ENCODE peak calls at places on chromosomes 4 and X, in nine cellular contexts. One of them, this sample, is unnamed.

GRCh38 chr4:42892413-42892812 is at the start of gene GRXCR1:
- DNase-seq in upper lobe of right lung: no peak
- DNase-seq in lower leg skin: no peak
- DNase-seq in endodermal cell: no peak
- DNase-seq in mesothelial cell of epicardium: no peak
- DNase-seq in fibroblast of lung: no peak
- DNase-seq in fibroblast of the aortic adventitia: no peak
- DNase-seq in GM12864: no peak
- DNase-seq in pancreas: no peak
- DNase-seq in this sample: no peak

GRCh38 chrX:97666890-97667289 is 783.2 kb downstream of the RPA4 start:
- DNase-seq in upper lobe of right lung: no peak
- DNase-seq in lower leg skin: no peak
- DNase-seq in endodermal cell: no peak
- DNase-seq in mesothelial cell of epicardium: no peak
- DNase-seq in fibroblast of lung: no peak
- DNase-seq in fibroblast of the aortic adventitia: no peak
- DNase-seq in GM12864: no peak
- DNase-seq in pancreas: no peak
- DNase-seq in this sample: no peak

GRCh38 chr4:185587444-185588161 is 52.3 kb upstream of the PDLIM3 start:
- DNase-seq in upper lobe of right lung: no peak
- DNase-seq in lower leg skin: peak; percentile 89
- DNase-seq in endodermal cell: peak; percentile 89
- DNase-seq in mesothelial cell of epicardium: no peak
- DNase-seq in fibroblast of lung: peak; percentile 53
- DNase-seq in fibroblast of the aortic adventitia: no peak
- DNase-seq in GM12864: peak; percentile 82
- DNase-seq in pancreas: no peak
- DNase-seq in this sample: peak; percentile 68

GRCh38 chr4:123939621-123940020 is 543.0 kb downstream of the SPRY1 start:
- DNase-seq in upper lobe of right lung: no peak
- DNase-seq in lower leg skin: no peak
- DNase-seq in endodermal cell: no peak
- DNase-seq in mesothelial cell of epicardium: no peak
- DNase-seq in fibroblast of lung: peak; percentile 85
- DNase-seq in fibroblast of the aortic adventitia: peak; percentile 63
- DNase-seq in GM12864: no peak
- DNase-seq in pancreas: no peak
- DNase-seq in this sample: peak; percentile 88

GRCh38 chrX:150486011-150486410 is 82.4 kb upstream of the MTM1 start:
- DNase-seq in upper lobe of right lung: no peak
- DNase-seq in lower leg skin: no peak
- DNase-seq in endodermal cell: peak; percentile 79
- DNase-seq in mesothelial cell of epicardium: no peak
- DNase-seq in fibroblast of lung: peak; percentile 69
- DNase-seq in fibroblast of the aortic adventitia: peak; percentile 66
- DNase-seq in GM12864: no peak
- DNase-seq in pancreas: no peak
- DNase-seq in this sample: peak; percentile 59

GRCh38 chrX:9676311-9676710 is 89.3 kb downstream of the GPR143 start:
- DNase-seq in upper lobe of right lung: no peak
- DNase-seq in lower leg skin: no peak
- DNase-seq in endodermal cell: no peak
- DNase-seq in mesothelial cell of epicardium: no peak
- DNase-seq in fibroblast of lung: peak; percentile 15
- DNase-seq in fibroblast of the aortic adventitia: peak; percentile 73
- DNase-seq in GM12864: no peak
- DNase-seq in pancreas: no peak
- DNase-seq in this sample: no peak

GRCh38 chr4:144355809-144356757 is 215.6 kb upstream of the GYPA start:
- DNase-seq in upper lobe of right lung: no peak
- DNase-seq in lower leg skin: no peak
- DNase-seq in endodermal cell: peak; percentile 72
- DNase-seq in mesothelial cell of epicardium: no peak
- DNase-seq in fibroblast of lung: peak; percentile 94
- DNase-seq in fibroblast of the aortic adventitia: peak; percentile 84
- DNase-seq in GM12864: peak; percentile 60
- DNase-seq in pancreas: peak; percentile 41
- DNase-seq in this sample: peak; percentile 78

GRCh38 chrX:41868392-41868977 is 54.9 kb downstream of the CASK start:
- DNase-seq in upper lobe of right lung: no peak
- DNase-seq in lower leg skin: no peak
- DNase-seq in endodermal cell: no peak
- DNase-seq in mesothelial cell of epicardium: no peak
- DNase-seq in fibroblast of lung: no peak
- DNase-seq in fibroblast of the aortic adventitia: no peak
- DNase-seq in GM12864: no peak
- DNase-seq in pancreas: no peak
- DNase-seq in this sample: no peak

GRCh38 chrX:155768036-155768769 is 112.9 kb upstream of the VAMP7 start:
- DNase-seq in upper lobe of right lung: no peak
- DNase-seq in lower leg skin: no peak
- DNase-seq in endodermal cell: no peak
- DNase-seq in mesothelial cell of epicardium: no peak
- DNase-seq in fibroblast of lung: peak; percentile 62
- DNase-seq in fibroblast of the aortic adventitia: peak; percentile 20
- DNase-seq in GM12864: no peak
- DNase-seq in pancreas: no peak
- DNase-seq in this sample: peak; percentile 35

GRCh38 chrX:97267376-97267775 is 383.7 kb downstream of the RPA4 start:
- DNase-seq in upper lobe of right lung: no peak
- DNase-seq in lower leg skin: no peak
- DNase-seq in endodermal cell: no peak
- DNase-seq in mesothelial cell of epicardium: no peak
- DNase-seq in fibroblast of lung: peak; percentile 15
- DNase-seq in fibroblast of the aortic adventitia: peak; percentile 4
- DNase-seq in GM12864: no peak
- DNase-seq in pancreas: no peak
- DNase-seq in this sample: peak; percentile 9

GRCh38 chrX:40062525-40063193 is 35.1 kb downstream of the BCOR start:
- DNase-seq in upper lobe of right lung: no peak
- DNase-seq in lower leg skin: peak; percentile 73
- DNase-seq in endodermal cell: no peak
- DNase-seq in mesothelial cell of epicardium: no peak
- DNase-seq in fibroblast of lung: peak; percentile 37
- DNase-seq in fibroblast of the aortic adventitia: no peak
- DNase-seq in GM12864: no peak
- DNase-seq in pancreas: no peak
- DNase-seq in this sample: no peak

GRCh38 chr4:4541040-4541631 is 712 bp downstream of the STX18 start:
- DNase-seq in upper lobe of right lung: peak; percentile 71
- DNase-seq in lower leg skin: no peak
- DNase-seq in endodermal cell: no peak
- DNase-seq in mesothelial cell of epicardium: no peak
- DNase-seq in fibroblast of lung: peak; percentile 58
- DNase-seq in fibroblast of the aortic adventitia: peak; percentile 51
- DNase-seq in GM12864: peak; percentile 46
- DNase-seq in pancreas: peak; percentile 26
- DNase-seq in this sample: peak; percentile 65

GRCh38 chrX:11427082-11428033 is 134.1 kb downstream of the AMELX start:
- DNase-seq in upper lobe of right lung: peak; percentile 74
- DNase-seq in lower leg skin: peak; percentile 92
- DNase-seq in endodermal cell: peak; percentile 74
- DNase-seq in mesothelial cell of epicardium: no peak
- DNase-seq in fibroblast of lung: peak; percentile 44
- DNase-seq in fibroblast of the aortic adventitia: peak; percentile 23
- DNase-seq in GM12864: no peak
- DNase-seq in pancreas: peak; percentile 41
- DNase-seq in this sample: no peak

GRCh38 chr4:67744561-67745283 is 9.5 kb downstream of the GNRHR start:
- DNase-seq in upper lobe of right lung: no peak
- DNase-seq in lower leg skin: no peak
- DNase-seq in endodermal cell: no peak
- DNase-seq in mesothelial cell of epicardium: no peak
- DNase-seq in fibroblast of lung: no peak
- DNase-seq in fibroblast of the aortic adventitia: no peak
- DNase-seq in GM12864: no peak
- DNase-seq in pancreas: no peak
- DNase-seq in this sample: peak; percentile 56

GRCh38 chrX:24842486-24842885 is 148.8 kb downstream of the POLA1 start:
- DNase-seq in upper lobe of right lung: no peak
- DNase-seq in lower leg skin: no peak
- DNase-seq in endodermal cell: no peak
- DNase-seq in mesothelial cell of epicardium: no peak
- DNase-seq in fibroblast of lung: no peak
- DNase-seq in fibroblast of the aortic adventitia: no peak
- DNase-seq in GM12864: no peak
- DNase-seq in pancreas: no peak
- DNase-seq in this sample: no peak

GRCh38 chr4:168208957-168209614 is 109.5 kb downstream of the DDX60 start:
- DNase-seq in upper lobe of right lung: no peak
- DNase-seq in lower leg skin: no peak
- DNase-seq in endodermal cell: no peak
- DNase-seq in mesothelial cell of epicardium: no peak
- DNase-seq in fibroblast of lung: no peak
- DNase-seq in fibroblast of the aortic adventitia: no peak
- DNase-seq in GM12864: no peak
- DNase-seq in pancreas: no peak
- DNase-seq in this sample: no peak

GRCh38 chrX:19285857-19286256 is 57.9 kb upstream of the PDHA1 start:
- DNase-seq in upper lobe of right lung: no peak
- DNase-seq in lower leg skin: no peak
- DNase-seq in endodermal cell: no peak
- DNase-seq in mesothelial cell of epicardium: no peak
- DNase-seq in fibroblast of lung: no peak
- DNase-seq in fibroblast of the aortic adventitia: no peak
- DNase-seq in GM12864: no peak
- DNase-seq in pancreas: no peak
- DNase-seq in this sample: no peak

GRCh38 chrX:19280636-19281035 is 63.1 kb upstream of the PDHA1 start:
- DNase-seq in upper lobe of right lung: no peak
- DNase-seq in lower leg skin: no peak
- DNase-seq in endodermal cell: no peak
- DNase-seq in mesothelial cell of epicardium: no peak
- DNase-seq in fibroblast of lung: no peak
- DNase-seq in fibroblast of the aortic adventitia: no peak
- DNase-seq in GM12864: no peak
- DNase-seq in pancreas: no peak
- DNase-seq in this sample: no peak

GRCh38 chrX:19283597-19284339 is 60.0 kb upstream of the PDHA1 start:
- DNase-seq in upper lobe of right lung: no peak
- DNase-seq in lower leg skin: no peak
- DNase-seq in endodermal cell: no peak
- DNase-seq in mesothelial cell of epicardium: no peak
- DNase-seq in fibroblast of lung: no peak
- DNase-seq in fibroblast of the aortic adventitia: no peak
- DNase-seq in GM12864: no peak
- DNase-seq in pancreas: no peak
- DNase-seq in this sample: no peak
- TF ChIP-seq CTCF in upper lobe of right lung: no peak
- TF ChIP-seq CTCF in lower leg skin: no peak
- TF ChIP-seq CTCF in endodermal cell: no peak
- TF ChIP-seq CTCF in mesothelial cell of epicardium: no peak
- TF ChIP-seq CTCF in fibroblast of lung: no peak
- TF ChIP-seq CTCF in fibroblast of the aortic adventitia: no peak
- TF ChIP-seq CTCF in GM12864: no peak
- TF ChIP-seq CTCF in pancreas: no peak
- TF ChIP-seq CTCF in this sample: no peak

DNA sequence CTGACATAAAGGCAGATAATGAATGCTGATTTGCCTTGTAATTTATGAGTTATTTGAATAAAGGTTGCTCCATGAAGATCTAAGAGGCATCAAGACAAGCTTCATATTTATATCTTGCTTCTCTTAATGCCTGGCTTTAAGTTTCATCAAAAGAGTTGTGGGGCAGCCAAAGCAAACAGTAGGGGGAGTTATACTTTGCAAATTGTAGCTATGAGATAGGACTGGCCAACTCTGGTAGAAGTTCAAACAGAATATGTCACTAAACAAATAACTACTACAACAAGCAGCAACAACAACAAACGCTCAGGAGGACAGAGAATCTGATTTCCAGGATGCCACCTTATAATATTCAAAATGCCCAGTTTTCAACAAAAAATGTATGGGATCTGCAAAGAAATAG is 69.1 kb upstream of the PLAC1 start:
- DNase-seq in upper lobe of right lung: no peak
- DNase-seq in lower leg skin: no peak
- DNase-seq in endodermal cell: no peak
- DNase-seq in mesothelial cell of epicardium: no peak
- DNase-seq in fibroblast of lung: no peak
- DNase-seq in fibroblast of the aortic adventitia: no peak
- DNase-seq in GM12864: no peak
- DNase-seq in pancreas: no peak
- DNase-seq in this sample: no peak
- TF ChIP-seq CTCF in upper lobe of right lung: no peak
- TF ChIP-seq CTCF in lower leg skin: no peak
- TF ChIP-seq CTCF in endodermal cell: peak; percentile 15
- TF ChIP-seq CTCF in mesothelial cell of epicardium: no peak
- TF ChIP-seq CTCF in fibroblast of lung: peak; percentile 24
- TF ChIP-seq CTCF in fibroblast of the aortic adventitia: no peak
- TF ChIP-seq CTCF in GM12864: peak; percentile 4
- TF ChIP-seq CTCF in pancreas: no peak
- TF ChIP-seq CTCF in this sample: peak; percentile 24

DNA sequence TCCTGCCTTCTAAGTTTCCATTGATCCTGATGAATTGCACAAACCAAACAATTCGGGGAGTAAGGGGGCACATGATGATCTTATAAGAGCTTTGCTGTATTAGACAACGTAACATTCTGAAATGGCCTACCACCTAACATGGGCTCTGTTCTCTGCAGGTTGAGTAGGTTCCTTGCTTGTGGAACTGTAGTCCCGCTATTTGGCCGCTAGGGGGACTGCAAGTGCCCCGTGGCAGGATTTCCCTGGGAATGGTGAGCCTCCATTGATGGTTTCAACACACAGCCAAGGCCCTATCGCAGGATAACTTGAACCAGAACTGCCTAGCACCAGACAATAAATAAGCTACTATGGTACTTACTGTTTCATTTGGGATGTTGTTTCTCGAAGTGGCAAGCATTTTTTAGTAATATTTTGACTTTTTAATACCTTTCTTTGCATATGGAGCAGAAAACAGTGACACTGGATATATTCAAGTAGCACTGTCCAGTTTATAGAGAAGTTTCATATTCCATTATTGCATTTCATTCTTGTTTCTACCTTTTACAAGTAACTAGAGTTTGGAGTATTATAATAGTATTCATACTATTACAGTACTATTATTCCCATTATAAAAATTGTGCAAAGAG is 11.9 kb downstream of the AR start:
- DNase-seq in upper lobe of right lung: no peak
- DNase-seq in lower leg skin: peak; percentile 87
- DNase-seq in endodermal cell: peak; percentile 69
- DNase-seq in mesothelial cell of epicardium: no peak
- DNase-seq in fibroblast of lung: peak; percentile 36
- DNase-seq in fibroblast of the aortic adventitia: peak; percentile 59
- DNase-seq in GM12864: no peak
- DNase-seq in pancreas: no peak
- DNase-seq in this sample: peak; percentile 21
- TF ChIP-seq CTCF in upper lobe of right lung: peak; percentile 69
- TF ChIP-seq CTCF in lower leg skin: no peak
- TF ChIP-seq CTCF in endodermal cell: peak; percentile 81
- TF ChIP-seq CTCF in mesothelial cell of epicardium: peak; percentile 64
- TF ChIP-seq CTCF in fibroblast of lung: peak; percentile 75
- TF ChIP-seq CTCF in fibroblast of the aortic adventitia: peak; percentile 89
- TF ChIP-seq CTCF in GM12864: peak; percentile 59
- TF ChIP-seq CTCF in pancreas: peak; percentile 79
- TF ChIP-seq CTCF in this sample: peak; percentile 49

DNA sequence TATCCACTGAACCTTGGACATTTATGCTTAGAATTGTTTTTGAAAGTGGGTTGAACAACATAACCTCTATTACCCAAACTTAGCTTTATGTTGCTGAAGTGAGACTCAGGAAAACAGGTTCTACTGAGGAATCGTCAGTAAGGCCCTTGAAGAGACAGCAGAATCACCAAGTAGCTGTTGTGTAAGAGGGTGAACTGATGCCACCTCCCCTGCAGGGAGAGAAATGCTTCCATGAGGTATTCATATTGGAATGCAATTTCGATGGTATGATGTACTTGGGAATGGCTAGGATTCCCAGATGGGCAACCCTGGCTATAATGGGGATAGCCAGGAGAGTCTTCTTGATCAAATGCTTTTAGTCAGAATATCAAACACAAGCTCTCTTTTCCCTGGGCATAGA is 4.1 kb upstream of the SCRG1 start:
- DNase-seq in upper lobe of right lung: no peak
- DNase-seq in lower leg skin: no peak
- DNase-seq in endodermal cell: no peak
- DNase-seq in mesothelial cell of epicardium: no peak
- DNase-seq in fibroblast of lung: no peak
- DNase-seq in fibroblast of the aortic adventitia: peak; percentile 13
- DNase-seq in GM12864: no peak
- DNase-seq in pancreas: no peak
- DNase-seq in this sample: peak; percentile 39
- TF ChIP-seq CTCF in upper lobe of right lung: no peak
- TF ChIP-seq CTCF in lower leg skin: no peak
- TF ChIP-seq CTCF in endodermal cell: no peak
- TF ChIP-seq CTCF in mesothelial cell of epicardium: no peak
- TF ChIP-seq CTCF in fibroblast of lung: no peak
- TF ChIP-seq CTCF in fibroblast of the aortic adventitia: no peak
- TF ChIP-seq CTCF in GM12864: no peak
- TF ChIP-seq CTCF in pancreas: no peak
- TF ChIP-seq CTCF in this sample: no peak